ENCODE peak calls at places on chromosomes 5 and 9, in nine cellular contexts. Y, C, U, H, E, D, R, V and G are unnamed samples. For H3K4me1 and H3K36me3, the result is how much of the 10 kb centered on the place peaks cover.

GRCh38 chr5:150078802-150079654 is 7.3 kb downstream of the CSF1R start:
- DNase-seq in Y (no peak), E (no peak), C (no peak), H (no peak), V (no peak), D (no peak), R (no peak), U (no peak), G (no peak)

GRCh38 chr5:33792559-33792958 is 99.2 kb downstream of the ADAMTS12 start:
- DNase-seq in D (no peak), Y (no peak), E (no peak), R (no peak), U (no peak), C (no peak), H (no peak), V (no peak), G (no peak)

GRCh38 chr9:117718701-117719100 is 14.5 kb downstream of the TLR4 start:
- DNase-seq in H (no peak), V (no peak), E (no peak), C (no peak), D (no peak), U (no peak), Y (no peak), R (no peak), G (peak)

GRCh38 chr5:37975531-37975930 is 135.7 kb upstream of the GDNF start:
- DNase-seq in E (no peak), R (no peak), H (no peak), C (no peak), Y (no peak), U (no peak), D (no peak), V (no peak), G (no peak)

GRCh38 chr5:114116981-114117380 is 244.9 kb upstream of the KCNN2 start:
- DNase-seq in R (no peak), U (no peak), D (no peak), H (no peak), C (no peak), E (no peak), Y (no peak), V (no peak), G (no peak)

GRCh38 chr5:110414360-110414759 is 312.1 kb downstream of the TMEM232 start:
- DNase-seq in D (peak), V (no peak), E (no peak), H (no peak), C (no peak), Y (no peak), U (no peak), R (peak), G (no peak)

GRCh38 chr9:107141967-107142366 is 141.1 kb upstream of the RAD23B start:
- DNase-seq in V (no peak), Y (no peak), U (no peak), R (peak), E (no peak), H (no peak), C (no peak), D (peak), G (no peak)

GRCh38 chr5:43294226-43294625 is 19.0 kb downstream of the HMGCS1 start:
- DNase-seq in D (peak), V (no peak), Y (no peak), H (no peak), R (no peak), C (no peak), U (no peak), E (no peak), G (no peak)

GRCh38 chr9:2465921-2466460 is 155.6 kb upstream of the VLDLR start:
- DNase-seq in E (no peak), U (no peak), H (no peak), R (peak), V (no peak), C (peak), Y (no peak), D (peak), G (no peak)

GRCh38 chr5:15525679-15526275 is 25.8 kb downstream of the FBXL7 start:
- DNase-seq in V (no peak), D (no peak), U (no peak), C (no peak), E (no peak), H (no peak), Y (no peak), R (no peak), G (no peak)

GRCh38 chr9:70398145-70398556 is 16.3 kb downstream of the KLF9 start:
- DNase-seq in D (no peak), C (no peak), R (no peak), H (no peak), U (no peak), V (no peak), Y (no peak), E (no peak), G (no peak)

GRCh38 chr9:113454914-113455761 is 8.4 kb upstream of the RGS3 start:
- DNase-seq in E (peak), V (no peak), C (peak), H (no peak), D (peak), Y (peak), R (peak), U (no peak), G (peak)

GRCh38 chr9:34185778-34186551 is 7.1 kb downstream of the UBAP1 start:
- DNase-seq in Y (peak), R (no peak), U (no peak), E (no peak), V (no peak), H (no peak), D (peak), C (peak), G (no peak)

GRCh38 chr5:14996997-14997396 is 125.4 kb upstream of the ANKH start:
- DNase-seq in H (no peak), E (no peak), R (no peak), V (no peak), C (no peak), Y (no peak), D (no peak), U (no peak), G (no peak)

GRCh38 chr9:137311971-137312851 is 10.1 kb upstream of the NRARP start:
- DNase-seq in C (no peak), U (peak), R (no peak), E (peak), Y (no peak), D (no peak), V (peak), H (no peak), G (no peak)

GRCh38 chr5:33067291-33067690 is 356.2 kb downstream of the NPR3 start:
- DNase-seq in D (no peak), R (no peak), E (no peak), V (no peak), C (no peak), H (no peak), Y (no peak), U (no peak), G (no peak)

GRCh38 chr9:121233906-121234901 is 32.5 kb upstream of the RAB14 start:
- DNase-seq in V (no peak), Y (no peak), U (no peak), H (no peak), C (no peak), D (peak), E (no peak), R (no peak), G (peak)

GRCh38 chr5:59367791-59368394 is 525.6 kb downstream of the PDE4D start:
- DNase-seq in D (peak), Y (peak), E (peak), H (no peak), U (no peak), V (no peak), R (peak), C (peak), G (peak)

GRCh38 chr9:36934478-36935065 is 99.5 kb downstream of the PAX5 start:
- DNase-seq in U (no peak), V (no peak), D (no peak), C (no peak), R (no peak), Y (no peak), E (no peak), H (no peak), G (no peak)

GRCh38 chr9:36008774-36009300 is 27.9 kb upstream of the RECK start:
- DNase-seq in E (peak), Y (peak), D (peak), H (peak), R (peak), U (no peak), V (peak), C (peak), G (peak)

GRCh38 chr5:149803641-149804468 is 73.7 kb downstream of the PPARGC1B start:
- DNase-seq in Y (no peak), C (no peak), D (no peak), U (no peak), V (no peak), E (no peak), H (no peak), R (no peak), G (no peak)

GRCh38 chr5:93622240-93622885 is 39.3 kb downstream of the NR2F1 start:
- DNase-seq in C (no peak), Y (peak), E (no peak), D (peak), R (peak), V (no peak), U (no peak), H (no peak), G (peak)

GRCh38 chr5:112479418-112479817 is 60.3 kb upstream of the EPB41L4A start:
- DNase-seq in V (no peak), U (no peak), Y (no peak), C (no peak), R (no peak), E (no peak), H (no peak), D (peak), G (no peak)

GRCh38 chr9:92534199-92535159 is 1.3 kb downstream of the ECM2 start:
- DNase-seq in D (no peak), C (no peak), U (no peak), V (no peak), H (no peak), E (no peak), R (no peak), Y (no peak), G (peak)

GRCh38 chr5:162227075-162227474 is 159.5 kb downstream of the GABRG2 start:
- DNase-seq in C (no peak), E (no peak), Y (no peak), V (no peak), R (no peak), D (peak), U (no peak), H (no peak), G (no peak)

GRCh38 chr5:33933723-33934544 is 2.3 kb upstream of the RXFP3 start:
- DNase-seq in Y (no peak), D (peak), R (no peak), V (no peak), E (no peak), H (no peak), U (no peak), C (no peak), G (peak)

GRCh38 chr9:976805-977360 is 428 bp downstream of the DMRT3 start:
- DNase-seq in C (no peak), R (peak), H (no peak), E (no peak), U (no peak), V (no peak), D (peak), Y (no peak), G (no peak)

GRCh38 chr5:67119010-67119409 is 77.6 kb downstream of the CD180 start:
- DNase-seq in U (no peak), V (no peak), R (no peak), E (no peak), D (no peak), Y (no peak), H (no peak), C (no peak), G (no peak)

GRCh38 chr5:51806677-51807076 is 423.4 kb downstream of the ISL1 start:
- DNase-seq in H (no peak), U (no peak), C (no peak), V (no peak), R (no peak), Y (no peak), E (no peak), D (no peak), G (no peak)

GRCh38 chr9:137084526-137084925 is 2.3 kb upstream of the MAN1B1 start:
- DNase-seq in Y (no peak), R (no peak), H (no peak), U (peak), D (no peak), V (no peak), E (no peak), C (no peak), G (no peak)

GRCh38 chr5:34688015-34688800 is 32.1 kb downstream of the RAI14 start:
- DNase-seq in D (no peak), E (no peak), C (no peak), U (no peak), V (no peak), R (no peak), H (no peak), Y (no peak), G (no peak)

GRCh38 chr9:124473310-124473709 is 23.1 kb downstream of the ADGRD2 start:
- DNase-seq in E (no peak), V (no peak), R (no peak), Y (no peak), U (no peak), C (no peak), D (no peak), H (no peak), G (no peak)

GRCh38 chr5:172110260-172110815 is 77.7 kb downstream of the STK10 start:
- DNase-seq in V (no peak), H (no peak), R (no peak), C (no peak), D (no peak), U (peak), Y (no peak), E (no peak), G (no peak)
- H3K4me1 ChIP-seq in V (under half), H (half or more), R (under half), C (under half), D (under half), U (under half), Y (under half), E (half or more), G (half or more)

GRCh38 chr9:133788819-133789733 is 50.9 kb upstream of the SARDH start:
- DNase-seq in V (no peak), Y (peak), D (no peak), C (no peak), E (peak), U (peak), H (no peak), R (no peak), G (no peak)

GRCh38 chr9:133792721-133793470 is 54.7 kb upstream of the SARDH start:
- DNase-seq in C (peak), Y (peak), V (peak), U (peak), E (peak), R (peak), H (peak), D (peak), G (peak)

GRCh38 chr9:133793471-133793870 is 55.3 kb upstream of the SARDH start:
- DNase-seq in Y (no peak), V (no peak), R (no peak), E (no peak), C (no peak), U (no peak), H (no peak), D (no peak), G (no peak)

GRCh38 chr9:133791735-133792649 is 53.8 kb upstream of the SARDH start:
- DNase-seq in Y (no peak), C (no peak), H (no peak), V (no peak), E (no peak), U (no peak), R (no peak), D (no peak), G (no peak)

GRCh38 chr9:133791069-133791468 is 52.9 kb upstream of the SARDH start:
- DNase-seq in H (no peak), Y (no peak), D (no peak), V (no peak), E (no peak), U (no peak), C (no peak), R (no peak), G (no peak)
- H3K36me3 ChIP-seq in H (under half), Y (under half), D (under half), V (under half), E (under half), U (under half), C (under half), R (under half), G (half or more)

DNA sequence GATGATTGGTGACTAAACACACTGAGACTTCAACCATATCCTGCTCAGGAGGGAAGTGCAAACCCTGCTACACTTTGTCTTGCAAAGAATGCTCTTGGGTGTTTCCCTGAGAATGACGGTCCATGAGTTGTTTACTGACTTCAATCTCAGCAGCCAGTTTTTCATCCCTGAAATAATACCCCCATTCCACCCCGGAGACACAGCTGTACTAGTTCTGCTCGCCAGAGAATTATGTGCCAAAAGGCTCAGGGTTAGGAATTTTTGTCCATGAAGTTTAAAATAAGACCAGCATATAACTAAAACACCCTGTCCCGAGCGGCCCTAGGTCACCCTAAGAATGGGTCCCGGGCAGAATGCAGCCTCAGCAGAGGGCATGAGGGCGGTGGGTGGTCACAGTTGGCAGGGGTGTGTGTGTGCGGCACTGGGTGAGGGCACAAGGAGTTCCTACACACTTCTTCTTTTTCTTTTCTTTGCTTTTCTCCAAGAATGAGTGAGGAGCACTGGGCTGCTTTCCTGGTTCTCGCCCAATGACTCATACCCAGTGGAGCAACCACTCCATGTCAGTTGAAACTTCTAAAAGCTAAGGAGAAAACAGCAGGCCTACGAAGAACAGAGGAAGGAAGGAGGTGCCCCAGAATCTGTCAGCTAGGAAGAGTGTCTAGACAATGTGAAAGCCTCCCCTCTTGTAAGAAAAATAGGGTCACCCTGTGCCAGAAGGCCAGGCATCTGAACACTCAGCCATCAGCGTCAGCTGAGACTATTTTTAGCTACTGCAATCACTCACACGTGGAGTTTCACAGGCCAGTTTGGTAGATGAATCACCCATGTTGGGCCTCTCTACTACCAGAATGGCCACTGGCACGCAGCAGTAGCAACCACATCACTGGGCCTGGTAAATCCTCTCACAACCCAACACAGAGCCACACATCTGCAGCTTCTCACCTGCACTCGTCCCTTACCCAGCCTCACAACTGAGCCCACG is 105.9 kb downstream of the DPYSL3 start:
- DNase-seq in C (peak), Y (peak), V (no peak), U (no peak), H (no peak), D (peak), E (no peak), R (no peak), G (peak)
- H3K4me3 ChIP-seq in C (peak), Y (no peak), V (no peak), U (no peak), H (no peak), D (no peak), E (no peak), R (no peak), G (no peak)

GRCh38 chr9:79609468-79610018 is 37.8 kb downstream of the TLE4 start:
- DNase-seq in V (no peak), Y (no peak), E (no peak), H (no peak), R (no peak), C (no peak), U (no peak), D (no peak), G (no peak)

GRCh38 chr9:79613145-79613544 is 41.4 kb downstream of the TLE4 start:
- DNase-seq in H (no peak), Y (no peak), V (no peak), R (no peak), E (no peak), D (no peak), C (no peak), U (no peak), G (no peak)

GRCh38 chr9:79615038-79615437 is 43.3 kb downstream of the TLE4 start:
- DNase-seq in R (no peak), H (no peak), Y (no peak), U (no peak), D (no peak), V (no peak), E (no peak), C (no peak), G (no peak)

GRCh38 chr9:79610019-79610760 is 38.4 kb downstream of the TLE4 start:
- DNase-seq in R (no peak), C (no peak), U (no peak), H (no peak), V (no peak), D (no peak), Y (no peak), E (no peak), G (peak)

GRCh38 chr9:79611091-79611614 is 39.4 kb downstream of the TLE4 start:
- DNase-seq in E (no peak), U (no peak), Y (no peak), R (no peak), H (no peak), V (no peak), D (peak), C (no peak), G (peak)
- H3K4me1 ChIP-seq in E (under half), U (under half), Y (under half), R (under half), H (under half), V (under half), D (under half), C (half or more), G (under half)

DNA sequence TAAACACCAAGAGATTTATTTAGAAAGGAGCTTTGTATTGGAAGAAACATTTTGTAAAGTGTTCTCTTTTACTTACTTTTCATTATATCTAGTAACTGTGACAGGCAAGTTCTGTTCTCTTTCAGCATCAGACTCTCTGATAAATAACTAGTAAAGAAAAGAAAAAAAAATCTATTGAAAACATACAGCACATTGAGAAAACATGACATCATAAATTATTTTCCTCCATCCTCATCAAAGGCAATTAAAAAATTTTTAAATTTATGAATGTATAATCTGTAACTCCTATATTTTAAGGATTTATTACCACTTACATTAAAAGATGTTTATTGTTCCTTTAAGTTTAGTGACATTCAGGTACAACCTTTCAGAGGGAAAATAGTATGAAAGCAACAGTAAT is 11.1 kb downstream of the CCNH start:
- DNase-seq in D (no peak), C (no peak), V (no peak), E (no peak), Y (no peak), U (no peak), R (no peak), H (no peak), G (no peak)
- H3K36me3 ChIP-seq in D (half or more), C (under half), V (half or more), E (half or more), Y (under half), U (under half), R (under half), H (under half), G (half or more)

DNA sequence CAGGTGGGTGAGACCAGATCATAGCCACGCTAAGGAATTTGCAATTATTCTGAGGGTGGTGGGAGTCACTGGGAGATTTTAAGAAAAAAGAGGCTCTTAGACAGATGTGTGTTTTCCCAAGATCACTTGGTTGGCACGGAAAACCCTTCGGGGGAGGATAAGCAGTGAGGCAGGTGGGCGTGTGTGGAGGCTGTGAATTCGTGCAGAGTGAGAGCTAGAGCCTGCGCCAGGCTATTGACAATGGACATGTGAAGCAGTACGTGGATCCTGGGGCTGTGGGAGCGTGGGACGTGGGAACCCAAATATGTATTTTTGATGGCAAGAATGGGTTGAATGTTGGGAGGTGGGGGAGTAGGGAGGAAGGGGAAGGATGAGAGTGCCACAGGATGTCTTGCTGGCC is 19.4 kb downstream of the MVB12B start:
- DNase-seq in C (no peak), E (no peak), R (no peak), Y (no peak), H (no peak), V (no peak), U (no peak), D (no peak), G (no peak)
- H3K4me3 ChIP-seq in C (no peak), E (no peak), R (no peak), Y (no peak), H (no peak), V (no peak), U (no peak), D (no peak), G (no peak)